ENCODE peak calls at places on chromosome 1, in six cellular contexts. Q, C, A, D, L and X are unnamed samples.
A peak's percentile ranks its signal among the peaks of the same experiment; 100 is the strongest.

GRCh38 chr1:111677604-111678003 is 58.0 kb downstream of the RAP1A start:
- DNase-seq in L (no peak), D (no peak), Q (no peak), C (no peak), A (no peak), X (no peak)

GRCh38 chr1:161198877-161199431 is at the start of gene ADAMTS4:
- DNase-seq in A (no peak), D (no peak), L (peak; percentile 54), Q (no peak), C (no peak), X (no peak)

GRCh38 chr1:101388904-101389546 is 152.2 kb downstream of the S1PR1 start:
- DNase-seq in L (peak; percentile 65), D (no peak), Q (peak; percentile 25), A (no peak), C (no peak), X (no peak)

GRCh38 chr1:9069324-9070100 is at the start of gene SLC2A5:
- DNase-seq in L (no peak), A (no peak), D (peak; percentile 26), C (no peak), Q (no peak), X (no peak)

GRCh38 chr1:165828581-165829329 is 1.3 kb downstream of the UCK2 start:
- DNase-seq in Q (peak; percentile 63), C (peak; percentile 62), D (peak; percentile 84), L (peak; percentile 80), A (no peak), X (peak; percentile 61)

GRCh38 chr1:54304518-54304917 is 101.7 kb downstream of the SSBP3 start:
- DNase-seq in Q (no peak), C (no peak), D (no peak), L (no peak), A (no peak), X (no peak)

GRCh38 chr1:54971317-54971791 is 9.1 kb upstream of the TMEM61 start:
- DNase-seq in A (no peak), D (peak; percentile 86), C (no peak), Q (no peak), L (no peak), X (no peak)

GRCh38 chr1:157115429-157115838 is 15.8 kb upstream of the ETV3L start:
- DNase-seq in D (no peak), C (peak; percentile 31), L (no peak), Q (no peak), A (no peak), X (no peak)

GRCh38 chr1:86739901-86740507 is 35.6 kb downstream of the SH3GLB1 start:
- DNase-seq in A (no peak), Q (no peak), C (no peak), D (no peak), L (no peak), X (no peak)

GRCh38 chr1:93908394-93909145 is 660 bp downstream of the GCLM start:
- DNase-seq in C (peak; percentile 81), A (peak; percentile 2), L (no peak), Q (no peak), D (peak; percentile 30), X (no peak)

GRCh38 chr1:37862330-37862729 is 2.9 kb upstream of the MTF1 start:
- DNase-seq in C (no peak), L (no peak), D (peak; percentile 93), A (no peak), Q (no peak), X (no peak)

GRCh38 chr1:226894826-226895225 is 24.4 kb downstream of the PSEN2 start:
- DNase-seq in L (no peak), Q (no peak), D (no peak), C (no peak), A (no peak), X (no peak)

GRCh38 chr1:92503926-92504750 is 17.4 kb upstream of the GFI1 start:
- DNase-seq in C (no peak), L (no peak), A (no peak), D (no peak), Q (no peak), X (no peak)

GRCh38 chr1:202210370-202210769 is 16.8 kb downstream of the LGR6 start:
- DNase-seq in L (no peak), Q (no peak), A (no peak), D (peak; percentile 65), C (no peak), X (no peak)

GRCh38 chr1:209646558-209646957 is 5.7 kb downstream of the LAMB3 start:
- DNase-seq in Q (no peak), D (peak; percentile 51), A (no peak), C (no peak), L (no peak), X (no peak)

GRCh38 chr1:181743878-181744312 is 260.6 kb downstream of the CACNA1E start:
- DNase-seq in D (no peak), Q (no peak), A (no peak), L (peak; percentile 0), C (no peak), X (no peak)

GRCh38 chr1:211323156-211324063 is 3.2 kb upstream of the TRAF5 start:
- DNase-seq in L (peak; percentile 78), A (peak; percentile 33), C (no peak), D (peak; percentile 75), Q (no peak), X (no peak)

GRCh38 chr1:56933161-56933560 is 32.7 kb downstream of the C8B start:
- DNase-seq in C (no peak), A (no peak), Q (no peak), L (no peak), D (no peak), X (no peak)

GRCh38 chr1:241611063-241611462 is 29.1 kb downstream of the CHML start:
- DNase-seq in C (no peak), Q (no peak), L (peak; percentile 54), D (peak; percentile 85), A (no peak), X (no peak)

GRCh38 chr1:23101101-23101827 is 67.4 kb downstream of the LUZP1 start:
- DNase-seq in C (no peak), L (no peak), Q (no peak), A (no peak), D (peak; percentile 54), X (no peak)

GRCh38 chr1:94209425-94209824 is 28.0 kb downstream of the ARHGAP29 start:
- DNase-seq in C (no peak), A (no peak), D (peak; percentile 89), L (peak; percentile 42), Q (no peak), X (peak; percentile 53)

GRCh38 chr1:219312967-219313366 is 139.3 kb downstream of the LYPLAL1 start:
- DNase-seq in C (no peak), D (no peak), A (no peak), Q (no peak), L (peak; percentile 92), X (no peak)

GRCh38 chr1:44421374-44422028 is 16.4 kb downstream of the RNF220 start:
- DNase-seq in Q (no peak), D (peak; percentile 36), L (no peak), A (no peak), C (no peak), X (no peak)

GRCh38 chr1:44416408-44416807 is 11.4 kb downstream of the RNF220 start:
- DNase-seq in D (no peak), C (no peak), Q (no peak), A (no peak), L (no peak), X (no peak)

GRCh38 chr1:44420535-44420934 is 15.5 kb downstream of the RNF220 start:
- DNase-seq in D (no peak), A (no peak), C (no peak), L (no peak), Q (no peak), X (no peak)

GRCh38 chr1:44417351-44418021 is 12.4 kb downstream of the RNF220 start:
- DNase-seq in L (peak; percentile 21), D (no peak), C (peak; percentile 72), A (no peak), Q (no peak), X (no peak)

DNA sequence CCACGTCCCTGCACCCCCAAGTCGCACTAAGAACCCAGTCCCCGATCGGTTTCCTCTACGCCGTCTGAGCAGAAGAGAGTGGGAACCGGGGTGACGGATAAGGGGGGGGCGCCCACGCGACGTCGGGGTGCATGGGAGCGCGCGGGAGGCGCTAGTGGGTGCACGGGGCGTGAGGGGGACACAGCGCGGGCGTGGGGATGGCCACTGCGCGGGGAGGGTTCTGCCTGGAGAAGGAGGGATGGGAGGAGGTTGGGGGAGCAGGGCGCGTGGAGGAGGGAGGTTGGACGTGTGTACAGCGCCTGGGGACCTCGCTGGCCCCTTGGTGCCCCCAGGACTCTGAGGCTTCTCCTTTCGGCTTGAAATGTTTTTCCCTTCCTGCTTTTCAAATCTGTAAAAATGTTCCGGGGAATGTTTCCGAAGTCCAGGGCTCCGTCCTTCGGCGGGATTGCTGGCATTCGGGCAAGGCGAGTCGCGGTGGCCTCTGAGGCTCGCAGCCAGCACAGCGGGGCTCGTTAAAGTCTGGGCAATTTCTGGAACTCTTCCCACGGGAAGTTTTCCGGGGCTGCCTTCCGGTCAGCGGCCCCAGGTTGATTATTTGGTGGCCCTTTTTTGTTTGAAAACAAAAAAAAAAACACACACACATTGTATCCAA is 13.1 kb downstream of the RNF220 start:
- DNase-seq in A (no peak), L (no peak), Q (no peak), D (no peak), C (no peak), X (no peak)
- H3K4me3 ChIP-seq in A (peak overlapping the region; percentile 66), L (no peak overlapping the region), Q (no peak overlapping the region), D (no peak overlapping the region), C (peak overlapping the region; percentile 32), X (no peak overlapping the region)

GRCh38 chr1:46202975-46203737 is at the start of gene LURAP1:
- DNase-seq in Q (no peak), L (peak; percentile 34), A (no peak), C (peak; percentile 77), D (peak; percentile 58), X (no peak)
- H3K4me3 ChIP-seq in Q (peak within 1 kb of the TSS; percentile 89), L (peak within 1 kb of the TSS; percentile 79), A (peak within 1 kb of the TSS; percentile 98), C (peak within 1 kb of the TSS; percentile 74), D (peak within 1 kb of the TSS; percentile 74), X (peak within 1 kb of the TSS; percentile 81)

DNA sequence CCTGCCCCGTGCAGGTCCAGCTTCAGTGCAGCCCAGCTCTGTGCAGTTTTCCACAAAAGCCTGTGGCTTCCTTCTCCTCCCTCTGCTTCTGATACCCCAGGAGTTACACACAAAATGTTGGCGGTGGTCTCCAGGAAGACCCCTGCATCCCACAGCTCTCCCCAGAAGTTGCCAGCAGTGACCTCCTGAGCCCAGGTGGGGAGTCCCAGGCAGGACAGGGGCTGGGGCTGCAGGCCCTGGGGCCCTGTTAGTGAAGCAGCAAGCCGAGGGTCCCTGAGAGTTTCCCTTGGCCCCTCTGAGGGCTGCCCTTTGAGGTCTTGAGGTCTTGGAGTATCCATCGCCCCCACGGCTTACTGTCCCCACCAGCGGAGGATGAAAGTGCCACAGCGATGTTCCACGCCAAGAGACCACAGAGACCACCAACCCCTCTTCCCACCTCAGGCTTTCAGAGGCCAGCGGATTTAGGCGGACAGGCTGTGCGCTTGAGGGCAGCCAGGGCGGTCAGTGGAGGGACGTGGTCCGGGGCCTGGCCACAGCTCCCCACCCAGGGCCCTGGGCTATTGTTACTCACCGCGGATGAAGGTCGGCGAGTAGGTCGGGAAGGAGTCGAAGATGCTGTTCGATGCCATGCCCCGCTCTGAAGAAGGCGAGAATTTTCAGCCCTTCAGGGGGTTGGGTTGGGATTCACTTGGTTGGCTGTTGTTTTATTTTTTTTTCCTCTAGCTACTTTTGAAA is 34.0 kb upstream of the RUNX3 start:
- DNase-seq in Q (no peak), C (no peak), L (no peak), A (no peak), D (no peak), X (no peak)
- H3K4me3 ChIP-seq in Q (no peak overlapping the region), C (peak overlapping the region; percentile 23), L (peak overlapping the region; percentile 17), A (peak overlapping the region; percentile 4), D (no peak overlapping the region), X (no peak overlapping the region)

DNA sequence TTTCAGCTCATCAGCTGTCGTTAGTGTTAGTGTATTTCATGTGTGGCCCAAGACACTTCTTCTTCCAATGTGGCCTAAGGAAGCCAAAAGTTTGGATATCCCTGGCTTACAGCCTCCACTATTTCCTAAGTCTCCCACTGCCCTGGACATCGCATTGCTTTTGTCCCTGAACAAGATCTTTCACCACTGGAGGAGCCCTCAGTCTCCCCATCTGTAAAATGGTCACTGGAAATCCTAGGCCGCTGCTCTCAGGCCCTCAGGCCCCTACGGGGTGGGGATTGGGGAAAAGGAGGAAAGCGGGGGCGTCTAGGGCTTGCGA is 341 bp upstream of the LDLRAP1 start:
- DNase-seq in Q (no peak), L (no peak), D (no peak), A (no peak), C (no peak), X (no peak)
- H3K4me3 ChIP-seq in Q (peak overlapping the region; percentile 33), L (peak overlapping the region; percentile 20), D (peak overlapping the region; percentile 15), A (peak overlapping the region; percentile 81), C (peak overlapping the region; percentile 87), X (peak overlapping the region; percentile 82)